ENCODE peak calls at places on chromosomes 4 and X, in four cellular contexts. K is thoracic aorta, R is GM23248, B is psoas muscle. O is an unnamed sample.

GRCh38 chrX:74242484-74243138 is 61.4 kb upstream of the ZCCHC13 start:
- DNase-seq in R (no peak), K (no peak), B (no peak), O (no peak)

GRCh38 chr4:177047851-177048174 is 255.1 kb upstream of the VEGFC start:
- DNase-seq in K (no peak), R (peak; percentile 67), B (no peak), O (no peak)

GRCh38 chrX:155577682-155578081 is 35.1 kb downstream of the TMLHE start:
- DNase-seq in K (no peak), R (no peak), B (no peak), O (no peak)

GRCh38 chr4:10108818-10109783 is 7.5 kb downstream of the WDR1 start:
- DNase-seq in B (no peak), K (no peak), R (peak; percentile 66), O (no peak)

GRCh38 chr4:23035521-23036056 is 342.9 kb downstream of the GBA3 start:
- DNase-seq in K (no peak), B (no peak), R (no peak), O (no peak)

GRCh38 chr4:155478336-155478825 is 101.6 kb upstream of the MAP9 start:
- DNase-seq in R (peak; percentile 9), B (no peak), K (no peak), O (no peak)

GRCh38 chr4:186770446-186771175 is 47.0 kb upstream of the FAT1 start:
- DNase-seq in B (no peak), R (peak; percentile 81), K (no peak), O (no peak)

GRCh38 chrX:134780908-134781307 is 122.6 kb upstream of the PLAC1 start:
- DNase-seq in R (no peak), K (no peak), B (no peak), O (no peak)

GRCh38 chr4:1300466-1301455 is 11.1 kb downstream of the MAEA start:
- DNase-seq in B (peak; percentile 82), R (peak; percentile 64), K (no peak), O (no peak)

GRCh38 chr4:95318483-95318882 is 230.3 kb downstream of the UNC5C start:
- DNase-seq in K (no peak), R (no peak), B (no peak), O (no peak)

GRCh38 chr4:2839060-2839459 is 4.6 kb upstream of the ADD1 start:
- DNase-seq in K (no peak), R (no peak), B (no peak), O (no peak)

GRCh38 chr4:2837904-2838496 is 5.6 kb upstream of the ADD1 start:
- DNase-seq in K (no peak), R (peak; percentile 68), B (no peak), O (no peak)

GRCh38 chr4:2836391-2836859 is 7.2 kb upstream of the ADD1 start:
- DNase-seq in K (no peak), R (no peak), B (no peak), O (no peak)

GRCh38 chr4:2835978-2836377 is 7.7 kb upstream of the ADD1 start:
- DNase-seq in R (no peak), B (peak; percentile 23), K (no peak), O (no peak)

DNA sequence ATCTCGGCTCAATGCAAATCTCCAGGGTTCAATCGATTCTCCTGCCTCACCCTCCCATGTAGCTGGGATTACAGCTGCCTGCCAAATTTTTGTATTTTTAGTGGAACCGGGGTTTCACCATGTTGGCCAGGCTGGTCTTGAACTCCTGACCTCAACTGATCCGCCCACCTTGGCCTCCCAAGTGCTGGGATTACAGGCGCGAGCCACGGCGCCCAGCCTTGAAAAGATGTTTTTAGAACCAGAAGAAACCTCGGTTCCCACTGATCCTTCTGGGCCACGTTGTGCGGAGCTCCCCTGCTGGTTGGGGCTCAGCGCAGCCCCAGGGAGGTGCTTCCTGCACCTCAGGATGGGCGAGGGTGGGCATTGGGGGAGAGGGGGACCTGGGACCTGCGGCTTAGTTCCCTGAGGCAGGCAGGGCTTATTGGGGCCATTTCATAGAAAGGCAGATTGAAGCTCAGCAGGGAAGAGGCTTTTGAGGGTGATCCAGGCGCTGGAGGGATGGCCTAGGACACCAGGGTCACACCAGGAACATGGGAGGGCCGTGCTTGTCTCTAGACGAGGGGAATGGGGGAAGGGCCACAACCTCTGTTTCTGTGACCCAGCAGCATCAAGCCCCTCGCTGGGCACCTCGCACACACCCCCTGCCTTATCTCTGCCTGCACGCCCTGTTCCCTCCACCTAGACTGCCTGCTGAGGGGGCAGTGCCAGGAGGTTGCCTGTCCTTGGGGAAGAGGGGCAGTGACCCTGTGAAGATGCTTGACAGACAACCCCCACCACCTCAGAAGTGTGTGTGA is 6.3 kb upstream of the ADD1 start:
- DNase-seq in K (no peak), B (no peak), R (no peak), O (no peak)
- H3K27ac ChIP-seq in K (peak overlapping the region; percentile 61), B (peak overlapping the region; percentile 8), R (peak overlapping the region; percentile 38), O (peak overlapping the region; percentile 50)

GRCh38 chr4:74096265-74096980 is 2.6 kb downstream of the CXCL2 start:
- DNase-seq in B (no peak), R (no peak), K (no peak), O (no peak)

GRCh38 chr4:74097161-74097560 is 1.8 kb downstream of the CXCL2 start:
- DNase-seq in B (no peak), R (no peak), K (no peak), O (no peak)

GRCh38 chr4:74095886-74096264 is 3.1 kb downstream of the CXCL2 start:
- DNase-seq in B (no peak), R (no peak), K (no peak), O (no peak)

GRCh38 chr4:74094227-74094626 is 4.8 kb downstream of the CXCL2 start:
- DNase-seq in B (no peak), K (no peak), R (no peak), O (no peak)

GRCh38 chr4:74095482-74095881 is 3.5 kb downstream of the CXCL2 start:
- DNase-seq in B (no peak), R (no peak), K (no peak), O (no peak)
- H3K27ac ChIP-seq in B (no peak overlapping the region), R (no peak overlapping the region), K (no peak overlapping the region), O (no peak overlapping the region)

GRCh38 chr4:37609621-37610020 is 76.6 kb downstream of the RELL1 start:
- DNase-seq in R (no peak), B (no peak), K (no peak), O (no peak)
- H3K27ac ChIP-seq in R (no peak overlapping the region), B (no peak overlapping the region), K (no peak overlapping the region), O (no peak overlapping the region)

GRCh38 chr4:153789741-153790651 is 1.1 kb upstream of the SFRP2 start:
- DNase-seq in B (no peak), K (no peak), R (peak; percentile 60), O (peak; percentile 29)
- H3K27ac ChIP-seq in B (no peak overlapping the region), K (peak overlapping the region; percentile 30), R (no peak overlapping the region), O (no peak overlapping the region)

GRCh38 chr4:102259702-102260101 is 85.6 kb downstream of the SLC39A8 start:
- DNase-seq in B (no peak), R (no peak), K (no peak), O (no peak)
- H3K27ac ChIP-seq in B (no peak overlapping the region), R (no peak overlapping the region), K (no peak overlapping the region), O (no peak overlapping the region)